ENCODE peak calls at places on chromosomes 3 and 15, in five cellular contexts. One of them, this sample, is unnamed. For H3K36me3, the result is how much of the 10 kb centered on the place peaks cover.

GRCh38 chr15:95291878-95292472 is 1038.5 kb upstream of the NR2F2 start:
- DNase-seq in cardiac muscle cell: peak
- DNase-seq in Peyer's patch: no peak
- DNase-seq in fibroblast of lung: no peak
- DNase-seq in left ventricle myocardium inferior: no peak
- DNase-seq in this sample: no peak

GRCh38 chr3:129836381-129837056 is 57.0 kb downstream of the TMCC1 start:
- DNase-seq in Peyer's patch: no peak
- DNase-seq in cardiac muscle cell: peak
- DNase-seq in left ventricle myocardium inferior: no peak
- DNase-seq in fibroblast of lung: peak
- DNase-seq in this sample: no peak

GRCh38 chr3:102060814-102061213 is 211.5 kb downstream of the NFKBIZ start:
- DNase-seq in fibroblast of lung: no peak
- DNase-seq in cardiac muscle cell: no peak
- DNase-seq in left ventricle myocardium inferior: no peak
- DNase-seq in Peyer's patch: no peak
- DNase-seq in this sample: no peak

GRCh38 chr3:71384393-71384792 is 199.1 kb downstream of the FOXP1 start:
- DNase-seq in cardiac muscle cell: no peak
- DNase-seq in left ventricle myocardium inferior: no peak
- DNase-seq in fibroblast of lung: peak
- DNase-seq in Peyer's patch: no peak
- DNase-seq in this sample: no peak

GRCh38 chr15:57281357-57281756 is 94.9 kb upstream of the CGNL1 start:
- DNase-seq in left ventricle myocardium inferior: no peak
- DNase-seq in cardiac muscle cell: no peak
- DNase-seq in fibroblast of lung: no peak
- DNase-seq in Peyer's patch: no peak
- DNase-seq in this sample: no peak

GRCh38 chr3:64995857-64996564 is 308.2 kb upstream of the ADAMTS9 start:
- DNase-seq in fibroblast of lung: peak
- DNase-seq in Peyer's patch: no peak
- DNase-seq in cardiac muscle cell: peak
- DNase-seq in left ventricle myocardium inferior: no peak
- DNase-seq in this sample: no peak

GRCh38 chr15:66844747-66845145 is 142.7 kb downstream of the SMAD6 start:
- DNase-seq in left ventricle myocardium inferior: no peak
- DNase-seq in Peyer's patch: no peak
- DNase-seq in cardiac muscle cell: no peak
- DNase-seq in fibroblast of lung: no peak
- DNase-seq in this sample: no peak

GRCh38 chr3:128497305-128498126 is 4.5 kb upstream of the GATA2 start:
- DNase-seq in Peyer's patch: peak
- DNase-seq in left ventricle myocardium inferior: peak
- DNase-seq in fibroblast of lung: peak
- DNase-seq in cardiac muscle cell: peak
- DNase-seq in this sample: peak

GRCh38 chr3:64561503-64561810 is 126.3 kb downstream of the ADAMTS9 start:
- DNase-seq in fibroblast of lung: no peak
- DNase-seq in left ventricle myocardium inferior: no peak
- DNase-seq in cardiac muscle cell: no peak
- DNase-seq in Peyer's patch: no peak
- DNase-seq in this sample: no peak

GRCh38 chr3:121651684-121652083 is 9.0 kb downstream of the HCLS1 start:
- DNase-seq in Peyer's patch: no peak
- DNase-seq in fibroblast of lung: peak
- DNase-seq in cardiac muscle cell: peak
- DNase-seq in left ventricle myocardium inferior: no peak
- DNase-seq in this sample: no peak

GRCh38 chr3:55198554-55198953 is 270.7 kb upstream of the LRTM1 start:
- DNase-seq in cardiac muscle cell: peak
- DNase-seq in left ventricle myocardium inferior: no peak
- DNase-seq in Peyer's patch: no peak
- DNase-seq in fibroblast of lung: peak
- DNase-seq in this sample: no peak

GRCh38 chr3:12483872-12484197 is 445 bp upstream of the TSEN2 start:
- DNase-seq in Peyer's patch: no peak
- DNase-seq in cardiac muscle cell: no peak
- DNase-seq in fibroblast of lung: no peak
- DNase-seq in left ventricle myocardium inferior: no peak
- DNase-seq in this sample: no peak

GRCh38 chr3:46222435-46223161 is 14.5 kb upstream of the CCR1 start:
- DNase-seq in Peyer's patch: no peak
- DNase-seq in fibroblast of lung: no peak
- DNase-seq in left ventricle myocardium inferior: no peak
- DNase-seq in cardiac muscle cell: no peak
- DNase-seq in this sample: no peak

GRCh38 chr3:33869977-33870376 is 71.5 kb downstream of the PDCD6IP start:
- DNase-seq in left ventricle myocardium inferior: no peak
- DNase-seq in fibroblast of lung: no peak
- DNase-seq in cardiac muscle cell: no peak
- DNase-seq in Peyer's patch: no peak
- DNase-seq in this sample: no peak

GRCh38 chr15:69793783-69794451 is 303.8 kb downstream of the TLE3 start:
- DNase-seq in cardiac muscle cell: no peak
- DNase-seq in fibroblast of lung: no peak
- DNase-seq in left ventricle myocardium inferior: no peak
- DNase-seq in Peyer's patch: no peak
- DNase-seq in this sample: peak

GRCh38 chr3:36814776-36815175 is 50.4 kb upstream of the DCLK3 start:
- DNase-seq in fibroblast of lung: no peak
- DNase-seq in left ventricle myocardium inferior: no peak
- DNase-seq in cardiac muscle cell: no peak
- DNase-seq in Peyer's patch: no peak
- DNase-seq in this sample: no peak

GRCh38 chr3:150370129-150370602 is 37.9 kb upstream of the TSC22D2 start:
- DNase-seq in left ventricle myocardium inferior: no peak
- DNase-seq in fibroblast of lung: peak
- DNase-seq in cardiac muscle cell: peak
- DNase-seq in Peyer's patch: no peak
- DNase-seq in this sample: no peak

GRCh38 chr3:136626448-136626847 is 125.7 kb downstream of the STAG1 start:
- DNase-seq in fibroblast of lung: no peak
- DNase-seq in left ventricle myocardium inferior: no peak
- DNase-seq in Peyer's patch: no peak
- DNase-seq in cardiac muscle cell: no peak
- DNase-seq in this sample: no peak

GRCh38 chr3:48398701-48399386 is 26.8 kb downstream of the FBXW12 start:
- DNase-seq in cardiac muscle cell: no peak
- DNase-seq in fibroblast of lung: no peak
- DNase-seq in Peyer's patch: peak
- DNase-seq in left ventricle myocardium inferior: no peak
- DNase-seq in this sample: no peak

GRCh38 chr3:131960324-131960723 is 74.5 kb downstream of the CPNE4 start:
- DNase-seq in cardiac muscle cell: peak
- DNase-seq in left ventricle myocardium inferior: no peak
- DNase-seq in Peyer's patch: no peak
- DNase-seq in fibroblast of lung: peak
- DNase-seq in this sample: no peak

GRCh38 chr15:57677206-57677605 is 29.3 kb upstream of the POLR2M start:
- DNase-seq in cardiac muscle cell: no peak
- DNase-seq in fibroblast of lung: no peak
- DNase-seq in Peyer's patch: no peak
- DNase-seq in left ventricle myocardium inferior: no peak
- DNase-seq in this sample: no peak

DNA sequence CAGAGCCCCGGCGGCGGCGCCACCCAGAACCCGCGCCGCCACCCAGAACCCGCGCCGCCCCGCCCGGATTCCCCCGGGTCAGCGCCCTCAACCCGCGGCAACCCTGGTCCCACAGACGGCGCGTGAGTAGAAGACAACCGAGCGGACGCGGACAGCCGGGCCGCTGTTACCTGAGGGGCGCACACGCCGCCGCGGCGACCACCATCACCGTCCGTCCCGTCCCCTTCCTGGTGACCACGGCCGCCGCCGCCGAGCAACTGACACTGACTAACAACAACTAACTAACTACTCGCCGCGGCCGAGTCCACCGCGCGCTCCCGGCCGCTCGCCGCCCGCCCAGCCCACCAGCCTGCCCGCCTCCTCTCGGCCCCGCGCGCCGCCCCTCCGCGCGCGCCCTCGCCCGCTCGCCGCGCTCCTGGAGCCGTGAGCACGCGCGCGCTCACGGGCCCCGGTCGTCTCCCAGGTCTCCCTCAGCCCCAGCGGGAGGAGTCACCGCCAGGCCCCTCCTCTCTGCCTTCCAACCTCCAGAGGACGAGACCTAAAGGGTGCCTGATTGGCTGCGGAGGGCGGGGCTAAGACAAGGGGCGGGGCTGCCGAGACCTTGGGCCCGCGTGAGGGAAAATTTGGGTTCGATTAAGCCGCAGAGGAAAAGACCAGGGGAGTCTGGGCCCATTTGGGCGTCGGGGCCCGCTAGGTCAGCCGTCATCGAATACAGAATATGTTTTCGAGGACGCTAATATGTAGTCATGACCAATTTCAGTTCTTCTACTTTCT is at the start of gene PEAK1:
- DNase-seq in fibroblast of lung: peak
- DNase-seq in left ventricle myocardium inferior: peak
- DNase-seq in Peyer's patch: peak
- DNase-seq in cardiac muscle cell: peak
- DNase-seq in this sample: peak
- TF ChIP-seq CTCF in fibroblast of lung: no peak
- TF ChIP-seq CTCF in left ventricle myocardium inferior: no peak
- TF ChIP-seq CTCF in Peyer's patch: no peak
- TF ChIP-seq CTCF in cardiac muscle cell: no peak
- TF ChIP-seq CTCF in this sample: no peak

GRCh38 chr15:77476999-77477398 is 56.3 kb downstream of the HMG20A start:
- DNase-seq in Peyer's patch: no peak
- DNase-seq in left ventricle myocardium inferior: no peak
- DNase-seq in cardiac muscle cell: peak
- DNase-seq in fibroblast of lung: no peak
- DNase-seq in this sample: no peak
- H3K36me3 ChIP-seq in Peyer's patch: half or more
- H3K36me3 ChIP-seq in left ventricle myocardium inferior: under half
- H3K36me3 ChIP-seq in cardiac muscle cell: under half
- H3K36me3 ChIP-seq in fibroblast of lung: under half
- H3K36me3 ChIP-seq in this sample: under half

DNA sequence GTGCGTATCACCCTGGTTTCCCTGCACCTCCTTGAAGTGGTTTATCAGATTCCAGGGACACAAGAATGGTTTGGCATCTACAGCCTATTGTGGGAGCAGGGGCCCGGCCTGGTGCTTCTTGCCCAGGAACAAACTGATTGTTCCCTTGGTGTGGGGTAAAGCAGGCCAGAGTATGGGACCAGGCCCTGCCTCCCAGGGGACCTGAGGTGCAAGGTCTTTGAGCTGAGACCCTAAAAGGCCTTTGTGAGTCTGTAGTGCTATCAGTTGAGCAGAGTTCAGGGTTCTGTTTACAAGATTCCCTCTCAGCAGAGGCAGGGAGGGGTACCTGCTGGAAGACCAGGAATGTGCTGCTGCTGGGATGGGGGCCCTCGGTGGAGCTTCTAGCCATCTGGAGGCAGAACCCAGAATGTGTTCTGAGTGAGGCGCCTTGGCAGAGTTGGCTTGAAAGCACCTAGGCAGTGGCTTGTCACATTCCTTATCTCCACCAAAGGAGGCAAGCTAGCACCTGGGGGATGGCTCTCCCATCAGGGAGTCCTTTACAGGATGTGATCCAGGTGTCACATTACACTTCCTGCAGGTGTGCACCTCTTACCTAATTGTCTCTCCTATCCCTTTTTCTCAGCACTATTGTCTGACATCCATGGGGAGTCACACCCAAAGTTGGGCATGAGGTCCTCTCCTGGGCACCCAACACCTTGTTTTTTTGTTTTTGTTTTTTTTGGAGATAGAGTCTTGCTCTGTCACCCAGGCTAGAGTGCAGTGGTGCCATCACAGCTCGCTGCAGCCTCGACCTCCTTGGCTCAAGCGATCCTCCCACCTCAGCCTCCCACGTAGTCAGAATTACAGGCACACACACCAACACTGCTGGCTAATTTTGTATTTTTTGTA is 13.1 kb downstream of the FLNB start:
- DNase-seq in cardiac muscle cell: no peak
- DNase-seq in fibroblast of lung: no peak
- DNase-seq in Peyer's patch: no peak
- DNase-seq in left ventricle myocardium inferior: no peak
- DNase-seq in this sample: no peak
- H3K27ac ChIP-seq in cardiac muscle cell: peak
- H3K27ac ChIP-seq in fibroblast of lung: no peak
- H3K27ac ChIP-seq in Peyer's patch: peak
- H3K27ac ChIP-seq in left ventricle myocardium inferior: peak
- H3K27ac ChIP-seq in this sample: no peak

DNA sequence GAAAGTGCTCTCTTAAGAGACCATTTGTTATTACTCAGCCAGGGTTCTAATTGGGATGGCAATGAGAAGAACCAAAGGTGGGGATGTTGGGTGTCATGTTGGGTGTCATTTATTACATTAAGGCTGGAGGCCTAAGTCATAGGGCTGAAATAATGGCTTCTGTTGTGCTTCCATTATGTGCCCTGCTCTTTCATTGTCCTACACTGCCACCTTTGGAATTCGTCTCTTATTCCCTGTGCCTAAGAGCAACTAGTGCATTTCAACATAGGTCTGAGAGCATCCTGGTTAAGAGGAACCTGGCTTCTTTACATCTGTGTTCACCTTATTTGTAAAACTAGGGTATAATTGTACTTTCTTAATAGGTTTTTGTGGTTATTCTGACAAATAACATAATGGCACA is 32.2 kb downstream of the RIOX2 start:
- DNase-seq in left ventricle myocardium inferior: no peak
- DNase-seq in cardiac muscle cell: no peak
- DNase-seq in fibroblast of lung: no peak
- DNase-seq in Peyer's patch: no peak
- DNase-seq in this sample: no peak
- TF ChIP-seq CTCF in left ventricle myocardium inferior: peak
- TF ChIP-seq CTCF in cardiac muscle cell: no peak
- TF ChIP-seq CTCF in fibroblast of lung: no peak
- TF ChIP-seq CTCF in Peyer's patch: no peak
- TF ChIP-seq CTCF in this sample: no peak

GRCh38 chr3:44077267-44077666 is 164.4 kb upstream of the TOPAZ1 start:
- DNase-seq in left ventricle myocardium inferior: no peak
- DNase-seq in Peyer's patch: no peak
- DNase-seq in fibroblast of lung: no peak
- DNase-seq in cardiac muscle cell: peak
- DNase-seq in this sample: no peak

GRCh38 chr3:44080507-44080906 is 161.2 kb upstream of the TOPAZ1 start:
- DNase-seq in Peyer's patch: no peak
- DNase-seq in left ventricle myocardium inferior: no peak
- DNase-seq in cardiac muscle cell: no peak
- DNase-seq in fibroblast of lung: no peak
- DNase-seq in this sample: no peak

GRCh38 chr3:44078863-44079262 is 162.8 kb upstream of the TOPAZ1 start:
- DNase-seq in left ventricle myocardium inferior: no peak
- DNase-seq in Peyer's patch: no peak
- DNase-seq in cardiac muscle cell: no peak
- DNase-seq in fibroblast of lung: no peak
- DNase-seq in this sample: no peak

GRCh38 chr3:44076221-44076829 is 165.4 kb upstream of the TOPAZ1 start:
- DNase-seq in cardiac muscle cell: no peak
- DNase-seq in left ventricle myocardium inferior: no peak
- DNase-seq in Peyer's patch: no peak
- DNase-seq in fibroblast of lung: no peak
- DNase-seq in this sample: no peak

GRCh38 chr3:44079916-44080315 is 161.8 kb upstream of the TOPAZ1 start:
- DNase-seq in cardiac muscle cell: no peak
- DNase-seq in left ventricle myocardium inferior: no peak
- DNase-seq in Peyer's patch: no peak
- DNase-seq in fibroblast of lung: no peak
- DNase-seq in this sample: no peak
- H3K36me3 ChIP-seq in cardiac muscle cell: under half
- H3K36me3 ChIP-seq in left ventricle myocardium inferior: under half
- H3K36me3 ChIP-seq in Peyer's patch: under half
- H3K36me3 ChIP-seq in fibroblast of lung: under half
- H3K36me3 ChIP-seq in this sample: under half